ENCODE peak calls at places on chromosomes 3 and 15, in four cellular contexts. One of them, this sample, is unnamed.

GRCh38 chr3:169552533-169552932 is 111.0 kb downstream of the MECOM start:
- DNase-seq in dorsolateral prefrontal cortex: no peak
- DNase-seq in DND-41: no peak
- DNase-seq in activated CD4-positive, alpha-beta memory T cell treated with anti-CD3 and anti-CD28 coated beads, Interleukin-2, amount 10 ng/mL, durations not matched to agents 7 days and 5 days: no peak
- DNase-seq in this sample: no peak

GRCh38 chr15:72782993-72783562 is 480 bp downstream of the ADPGK start:
- DNase-seq in dorsolateral prefrontal cortex: no peak
- DNase-seq in DND-41: peak
- DNase-seq in activated CD4-positive, alpha-beta memory T cell treated with anti-CD3 and anti-CD28 coated beads, Interleukin-2, amount 10 ng/mL, durations not matched to agents 7 days and 5 days: peak
- DNase-seq in this sample: peak

GRCh38 chr15:74193305-74193718 is 9.3 kb downstream of the STRA6 start:
- DNase-seq in DND-41: no peak
- DNase-seq in dorsolateral prefrontal cortex: no peak
- DNase-seq in activated CD4-positive, alpha-beta memory T cell treated with anti-CD3 and anti-CD28 coated beads, Interleukin-2, amount 10 ng/mL, durations not matched to agents 7 days and 5 days: no peak
- DNase-seq in this sample: no peak

GRCh38 chr3:100103558-100104441 is 10.5 kb downstream of the FILIP1L start:
- DNase-seq in DND-41: no peak
- DNase-seq in activated CD4-positive, alpha-beta memory T cell treated with anti-CD3 and anti-CD28 coated beads, Interleukin-2, amount 10 ng/mL, durations not matched to agents 7 days and 5 days: no peak
- DNase-seq in dorsolateral prefrontal cortex: no peak
- DNase-seq in this sample: no peak

GRCh38 chr3:52519445-52520140 is 14.1 kb downstream of the NT5DC2 start:
- DNase-seq in activated CD4-positive, alpha-beta memory T cell treated with anti-CD3 and anti-CD28 coated beads, Interleukin-2, amount 10 ng/mL, durations not matched to agents 7 days and 5 days: no peak
- DNase-seq in dorsolateral prefrontal cortex: no peak
- DNase-seq in DND-41: no peak
- DNase-seq in this sample: no peak

GRCh38 chr3:133745981-133746721 is at the start of gene TF:
- DNase-seq in dorsolateral prefrontal cortex: peak
- DNase-seq in activated CD4-positive, alpha-beta memory T cell treated with anti-CD3 and anti-CD28 coated beads, Interleukin-2, amount 10 ng/mL, durations not matched to agents 7 days and 5 days: no peak
- DNase-seq in DND-41: no peak
- DNase-seq in this sample: no peak

GRCh38 chr3:104291878-104292277 is 1074.8 kb upstream of the ALCAM start:
- DNase-seq in DND-41: peak
- DNase-seq in dorsolateral prefrontal cortex: no peak
- DNase-seq in activated CD4-positive, alpha-beta memory T cell treated with anti-CD3 and anti-CD28 coated beads, Interleukin-2, amount 10 ng/mL, durations not matched to agents 7 days and 5 days: no peak
- DNase-seq in this sample: no peak

GRCh38 chr3:13022348-13023250 is 50.6 kb downstream of the IQSEC1 start:
- DNase-seq in dorsolateral prefrontal cortex: no peak
- DNase-seq in activated CD4-positive, alpha-beta memory T cell treated with anti-CD3 and anti-CD28 coated beads, Interleukin-2, amount 10 ng/mL, durations not matched to agents 7 days and 5 days: no peak
- DNase-seq in DND-41: peak
- DNase-seq in this sample: no peak

GRCh38 chr15:24898715-24899278 is 56.0 kb upstream of the SNRPN start:
- DNase-seq in activated CD4-positive, alpha-beta memory T cell treated with anti-CD3 and anti-CD28 coated beads, Interleukin-2, amount 10 ng/mL, durations not matched to agents 7 days and 5 days: no peak
- DNase-seq in DND-41: peak
- DNase-seq in dorsolateral prefrontal cortex: no peak
- DNase-seq in this sample: no peak

GRCh38 chr3:186255703-186256331 is 106.2 kb downstream of the DGKG start:
- DNase-seq in DND-41: peak
- DNase-seq in activated CD4-positive, alpha-beta memory T cell treated with anti-CD3 and anti-CD28 coated beads, Interleukin-2, amount 10 ng/mL, durations not matched to agents 7 days and 5 days: no peak
- DNase-seq in dorsolateral prefrontal cortex: peak
- DNase-seq in this sample: peak

GRCh38 chr3:73056365-73057150 is 4.9 kb upstream of the EBLN2 start:
- DNase-seq in dorsolateral prefrontal cortex: no peak
- DNase-seq in activated CD4-positive, alpha-beta memory T cell treated with anti-CD3 and anti-CD28 coated beads, Interleukin-2, amount 10 ng/mL, durations not matched to agents 7 days and 5 days: no peak
- DNase-seq in DND-41: no peak
- DNase-seq in this sample: peak

GRCh38 chr3:13231781-13232515 is 158.7 kb upstream of the IQSEC1 start:
- DNase-seq in DND-41: no peak
- DNase-seq in activated CD4-positive, alpha-beta memory T cell treated with anti-CD3 and anti-CD28 coated beads, Interleukin-2, amount 10 ng/mL, durations not matched to agents 7 days and 5 days: no peak
- DNase-seq in dorsolateral prefrontal cortex: no peak
- DNase-seq in this sample: no peak

GRCh38 chr15:99434506-99435137 is 131.2 kb upstream of the MEF2A start:
- DNase-seq in DND-41: no peak
- DNase-seq in dorsolateral prefrontal cortex: no peak
- DNase-seq in activated CD4-positive, alpha-beta memory T cell treated with anti-CD3 and anti-CD28 coated beads, Interleukin-2, amount 10 ng/mL, durations not matched to agents 7 days and 5 days: no peak
- DNase-seq in this sample: no peak

GRCh38 chr3:194598771-194599557 is 34.3 kb downstream of the TMEM44 start:
- DNase-seq in dorsolateral prefrontal cortex: no peak
- DNase-seq in DND-41: no peak
- DNase-seq in activated CD4-positive, alpha-beta memory T cell treated with anti-CD3 and anti-CD28 coated beads, Interleukin-2, amount 10 ng/mL, durations not matched to agents 7 days and 5 days: no peak
- DNase-seq in this sample: no peak

GRCh38 chr15:37133619-37134018 is 33.3 kb upstream of the MEIS2 start:
- DNase-seq in activated CD4-positive, alpha-beta memory T cell treated with anti-CD3 and anti-CD28 coated beads, Interleukin-2, amount 10 ng/mL, durations not matched to agents 7 days and 5 days: no peak
- DNase-seq in DND-41: no peak
- DNase-seq in dorsolateral prefrontal cortex: no peak
- DNase-seq in this sample: no peak

GRCh38 chr3:124443446-124443845 is 286.8 kb upstream of the UMPS start:
- DNase-seq in activated CD4-positive, alpha-beta memory T cell treated with anti-CD3 and anti-CD28 coated beads, Interleukin-2, amount 10 ng/mL, durations not matched to agents 7 days and 5 days: no peak
- DNase-seq in DND-41: no peak
- DNase-seq in dorsolateral prefrontal cortex: no peak
- DNase-seq in this sample: no peak

GRCh38 chr3:11799777-11800176 is 46.9 kb downstream of the TAMM41 start:
- DNase-seq in dorsolateral prefrontal cortex: no peak
- DNase-seq in DND-41: no peak
- DNase-seq in activated CD4-positive, alpha-beta memory T cell treated with anti-CD3 and anti-CD28 coated beads, Interleukin-2, amount 10 ng/mL, durations not matched to agents 7 days and 5 days: no peak
- DNase-seq in this sample: no peak

GRCh38 chr3:130783629-130784028 is 37.0 kb upstream of the PIK3R4 start:
- DNase-seq in DND-41: no peak
- DNase-seq in activated CD4-positive, alpha-beta memory T cell treated with anti-CD3 and anti-CD28 coated beads, Interleukin-2, amount 10 ng/mL, durations not matched to agents 7 days and 5 days: no peak
- DNase-seq in dorsolateral prefrontal cortex: no peak
- DNase-seq in this sample: no peak

GRCh38 chr3:95319921-95320494 is 1257.1 kb downstream of the NSUN3 start:
- DNase-seq in activated CD4-positive, alpha-beta memory T cell treated with anti-CD3 and anti-CD28 coated beads, Interleukin-2, amount 10 ng/mL, durations not matched to agents 7 days and 5 days: no peak
- DNase-seq in dorsolateral prefrontal cortex: no peak
- DNase-seq in DND-41: no peak
- DNase-seq in this sample: no peak

GRCh38 chr15:81062937-81063336 is 62.2 kb downstream of the TLNRD1 start:
- DNase-seq in DND-41: no peak
- DNase-seq in dorsolateral prefrontal cortex: no peak
- DNase-seq in activated CD4-positive, alpha-beta memory T cell treated with anti-CD3 and anti-CD28 coated beads, Interleukin-2, amount 10 ng/mL, durations not matched to agents 7 days and 5 days: no peak
- DNase-seq in this sample: no peak

GRCh38 chr3:27484002-27484844 is at the start of gene SLC4A7:
- DNase-seq in activated CD4-positive, alpha-beta memory T cell treated with anti-CD3 and anti-CD28 coated beads, Interleukin-2, amount 10 ng/mL, durations not matched to agents 7 days and 5 days: peak
- DNase-seq in dorsolateral prefrontal cortex: peak
- DNase-seq in DND-41: peak
- DNase-seq in this sample: peak

GRCh38 chr15:57118013-57118799 is 199.8 kb downstream of the TCF12 start:
- DNase-seq in DND-41: no peak
- DNase-seq in activated CD4-positive, alpha-beta memory T cell treated with anti-CD3 and anti-CD28 coated beads, Interleukin-2, amount 10 ng/mL, durations not matched to agents 7 days and 5 days: no peak
- DNase-seq in dorsolateral prefrontal cortex: no peak
- DNase-seq in this sample: no peak

GRCh38 chr3:183253961-183254815 is 1.1 kb downstream of the B3GNT5 start:
- DNase-seq in activated CD4-positive, alpha-beta memory T cell treated with anti-CD3 and anti-CD28 coated beads, Interleukin-2, amount 10 ng/mL, durations not matched to agents 7 days and 5 days: no peak
- DNase-seq in DND-41: no peak
- DNase-seq in dorsolateral prefrontal cortex: no peak
- DNase-seq in this sample: peak

GRCh38 chr15:25798207-25798931 is 64.8 kb downstream of the ATP10A start:
- DNase-seq in dorsolateral prefrontal cortex: no peak
- DNase-seq in activated CD4-positive, alpha-beta memory T cell treated with anti-CD3 and anti-CD28 coated beads, Interleukin-2, amount 10 ng/mL, durations not matched to agents 7 days and 5 days: no peak
- DNase-seq in DND-41: no peak
- DNase-seq in this sample: no peak

GRCh38 chr3:148881286-148881685 is 16.2 kb downstream of the CPA3 start:
- DNase-seq in activated CD4-positive, alpha-beta memory T cell treated with anti-CD3 and anti-CD28 coated beads, Interleukin-2, amount 10 ng/mL, durations not matched to agents 7 days and 5 days: no peak
- DNase-seq in dorsolateral prefrontal cortex: no peak
- DNase-seq in DND-41: no peak
- DNase-seq in this sample: no peak

GRCh38 chr15:69415381-69415780 is 1.2 kb downstream of the KIF23 start:
- DNase-seq in dorsolateral prefrontal cortex: no peak
- DNase-seq in activated CD4-positive, alpha-beta memory T cell treated with anti-CD3 and anti-CD28 coated beads, Interleukin-2, amount 10 ng/mL, durations not matched to agents 7 days and 5 days: no peak
- DNase-seq in DND-41: no peak
- DNase-seq in this sample: no peak

GRCh38 chr15:40844543-40844981 is 714 bp downstream of the SPINT1 start:
- DNase-seq in DND-41: no peak
- DNase-seq in activated CD4-positive, alpha-beta memory T cell treated with anti-CD3 and anti-CD28 coated beads, Interleukin-2, amount 10 ng/mL, durations not matched to agents 7 days and 5 days: peak
- DNase-seq in dorsolateral prefrontal cortex: no peak
- DNase-seq in this sample: peak

GRCh38 chr3:189664311-189664710 is 33.1 kb downstream of the TP63 start:
- DNase-seq in activated CD4-positive, alpha-beta memory T cell treated with anti-CD3 and anti-CD28 coated beads, Interleukin-2, amount 10 ng/mL, durations not matched to agents 7 days and 5 days: no peak
- DNase-seq in DND-41: no peak
- DNase-seq in dorsolateral prefrontal cortex: no peak
- DNase-seq in this sample: peak

GRCh38 chr15:64034519-64034918 is 11.8 kb downstream of the DAPK2 start:
- DNase-seq in DND-41: no peak
- DNase-seq in dorsolateral prefrontal cortex: no peak
- DNase-seq in activated CD4-positive, alpha-beta memory T cell treated with anti-CD3 and anti-CD28 coated beads, Interleukin-2, amount 10 ng/mL, durations not matched to agents 7 days and 5 days: no peak
- DNase-seq in this sample: no peak

GRCh38 chr15:101308604-101309435 is 13.8 kb upstream of the SNRPA1 start:
- DNase-seq in dorsolateral prefrontal cortex: no peak
- DNase-seq in activated CD4-positive, alpha-beta memory T cell treated with anti-CD3 and anti-CD28 coated beads, Interleukin-2, amount 10 ng/mL, durations not matched to agents 7 days and 5 days: peak
- DNase-seq in DND-41: no peak
- DNase-seq in this sample: no peak

GRCh38 chr15:70632079-70632850 is 131.1 kb downstream of the UACA start:
- DNase-seq in activated CD4-positive, alpha-beta memory T cell treated with anti-CD3 and anti-CD28 coated beads, Interleukin-2, amount 10 ng/mL, durations not matched to agents 7 days and 5 days: no peak
- DNase-seq in DND-41: no peak
- DNase-seq in dorsolateral prefrontal cortex: no peak
- DNase-seq in this sample: no peak

GRCh38 chr3:8702560-8702959 is 31.0 kb upstream of the CAV3 start:
- DNase-seq in DND-41: no peak
- DNase-seq in dorsolateral prefrontal cortex: no peak
- DNase-seq in activated CD4-positive, alpha-beta memory T cell treated with anti-CD3 and anti-CD28 coated beads, Interleukin-2, amount 10 ng/mL, durations not matched to agents 7 days and 5 days: no peak
- DNase-seq in this sample: no peak

GRCh38 chr15:39102431-39102830 is 478.4 kb upstream of the THBS1 start:
- DNase-seq in activated CD4-positive, alpha-beta memory T cell treated with anti-CD3 and anti-CD28 coated beads, Interleukin-2, amount 10 ng/mL, durations not matched to agents 7 days and 5 days: no peak
- DNase-seq in dorsolateral prefrontal cortex: no peak
- DNase-seq in DND-41: no peak
- DNase-seq in this sample: no peak

GRCh38 chr3:126476166-126476975 is 680 bp upstream of the ZXDC start:
- DNase-seq in dorsolateral prefrontal cortex: no peak
- DNase-seq in DND-41: no peak
- DNase-seq in activated CD4-positive, alpha-beta memory T cell treated with anti-CD3 and anti-CD28 coated beads, Interleukin-2, amount 10 ng/mL, durations not matched to agents 7 days and 5 days: no peak
- DNase-seq in this sample: peak

GRCh38 chr3:197907196-197907595 is 42.8 kb upstream of the RPL35A start:
- DNase-seq in DND-41: no peak
- DNase-seq in activated CD4-positive, alpha-beta memory T cell treated with anti-CD3 and anti-CD28 coated beads, Interleukin-2, amount 10 ng/mL, durations not matched to agents 7 days and 5 days: no peak
- DNase-seq in dorsolateral prefrontal cortex: no peak
- DNase-seq in this sample: no peak